ENCODE peak calls at places on chromosomes 13 and 19, in four cellular contexts. One of them, this sample, is unnamed.

GRCh38 chr19:4904481-4904880 is 1.8 kb upstream of the ARRDC5 start:
- DNase-seq in AG09309: no peak
- DNase-seq in foreskin fibroblast: no peak
- DNase-seq in stomach: no peak
- DNase-seq in this sample: no peak

GRCh38 chr19:1074512-1075283 is 7.7 kb downstream of the ARHGAP45 start:
- DNase-seq in AG09309: no peak
- DNase-seq in foreskin fibroblast: no peak
- DNase-seq in stomach: peak
- DNase-seq in this sample: no peak

GRCh38 chr19:33201886-33202545 is 7.9 kb downstream of the LRP3 start:
- DNase-seq in foreskin fibroblast: no peak
- DNase-seq in AG09309: no peak
- DNase-seq in stomach: no peak
- DNase-seq in this sample: no peak

GRCh38 chr13:97142452-97142851 is 79.7 kb upstream of the MBNL2 start:
- DNase-seq in stomach: no peak
- DNase-seq in foreskin fibroblast: no peak
- DNase-seq in AG09309: no peak
- DNase-seq in this sample: peak

GRCh38 chr13:23701646-23702045 is 131.4 kb downstream of the TNFRSF19 start:
- DNase-seq in foreskin fibroblast: peak
- DNase-seq in AG09309: peak
- DNase-seq in stomach: peak
- DNase-seq in this sample: peak

GRCh38 chr19:21483589-21484170 is 21.7 kb upstream of the ZNF429 start:
- DNase-seq in AG09309: no peak
- DNase-seq in foreskin fibroblast: no peak
- DNase-seq in stomach: peak
- DNase-seq in this sample: peak

GRCh38 chr19:14565298-14565679 is 6.6 kb downstream of the NDUFB7 start:
- DNase-seq in foreskin fibroblast: no peak
- DNase-seq in AG09309: no peak
- DNase-seq in stomach: no peak
- DNase-seq in this sample: no peak

GRCh38 chr13:98103531-98103930 is 39.4 kb upstream of the FARP1 start:
- DNase-seq in stomach: no peak
- DNase-seq in AG09309: no peak
- DNase-seq in foreskin fibroblast: no peak
- DNase-seq in this sample: peak

GRCh38 chr13:52348081-52348480 is 57.9 kb downstream of the THSD1 start:
- DNase-seq in stomach: no peak
- DNase-seq in foreskin fibroblast: peak
- DNase-seq in AG09309: peak
- DNase-seq in this sample: peak

GRCh38 chr19:46022431-46023310 is at the start of gene PGLYRP1:
- DNase-seq in AG09309: no peak
- DNase-seq in stomach: no peak
- DNase-seq in foreskin fibroblast: no peak
- DNase-seq in this sample: no peak

GRCh38 chr13:43136940-43137574 is 113.7 kb downstream of the DNAJC15 start:
- DNase-seq in foreskin fibroblast: no peak
- DNase-seq in AG09309: no peak
- DNase-seq in stomach: no peak
- DNase-seq in this sample: no peak

GRCh38 chr13:103006706-103007426 is 59.4 kb downstream of the SLC10A2 start:
- DNase-seq in AG09309: no peak
- DNase-seq in stomach: no peak
- DNase-seq in foreskin fibroblast: peak
- DNase-seq in this sample: no peak

GRCh38 chr13:40539954-40540706 is 126.3 kb downstream of the FOXO1 start:
- DNase-seq in foreskin fibroblast: peak
- DNase-seq in AG09309: peak
- DNase-seq in stomach: no peak
- DNase-seq in this sample: peak

GRCh38 chr13:25967144-25967543 is 84.7 kb downstream of the SHISA2 start:
- DNase-seq in foreskin fibroblast: no peak
- DNase-seq in stomach: no peak
- DNase-seq in AG09309: no peak
- DNase-seq in this sample: no peak

GRCh38 chr13:113421673-113422270 is 31.5 kb downstream of the ADPRHL1 start:
- DNase-seq in stomach: no peak
- DNase-seq in foreskin fibroblast: peak
- DNase-seq in AG09309: no peak
- DNase-seq in this sample: peak

GRCh38 chr13:114231886-114232285 is 2.8 kb upstream of the CDC16 start:
- DNase-seq in AG09309: no peak
- DNase-seq in foreskin fibroblast: no peak
- DNase-seq in stomach: no peak
- DNase-seq in this sample: no peak

GRCh38 chr13:110638253-110638652 is 22.9 kb downstream of the NAXD start:
- DNase-seq in AG09309: no peak
- DNase-seq in foreskin fibroblast: no peak
- DNase-seq in stomach: no peak
- DNase-seq in this sample: no peak

GRCh38 chr13:76872686-76873085 is 13.5 kb downstream of the KCTD12 start:
- DNase-seq in AG09309: no peak
- DNase-seq in foreskin fibroblast: no peak
- DNase-seq in stomach: no peak
- DNase-seq in this sample: no peak

GRCh38 chr13:26914624-26915023 is 154.0 kb upstream of the GPR12 start:
- DNase-seq in stomach: no peak
- DNase-seq in AG09309: no peak
- DNase-seq in foreskin fibroblast: no peak
- DNase-seq in this sample: peak

GRCh38 chr13:27131202-27131623 is 40.4 kb downstream of the USP12 start:
- DNase-seq in AG09309: no peak
- DNase-seq in stomach: no peak
- DNase-seq in foreskin fibroblast: no peak
- DNase-seq in this sample: no peak

GRCh38 chr19:35790981-35791813 is 15.8 kb downstream of the ARHGAP33 start:
- DNase-seq in foreskin fibroblast: no peak
- DNase-seq in stomach: no peak
- DNase-seq in AG09309: no peak
- DNase-seq in this sample: no peak
- TF ChIP-seq CTCF in foreskin fibroblast: no peak
- TF ChIP-seq CTCF in stomach: no peak
- TF ChIP-seq CTCF in AG09309: no peak
- TF ChIP-seq CTCF in this sample: no peak

GRCh38 chr19:31113250-31113685 is 236.0 kb downstream of the TSHZ3 start:
- DNase-seq in foreskin fibroblast: peak
- DNase-seq in AG09309: peak
- DNase-seq in stomach: no peak
- DNase-seq in this sample: peak

GRCh38 chr19:31112158-31112557 is 237.1 kb downstream of the TSHZ3 start:
- DNase-seq in AG09309: no peak
- DNase-seq in foreskin fibroblast: no peak
- DNase-seq in stomach: no peak
- DNase-seq in this sample: no peak

GRCh38 chr19:31111741-31112140 is 237.5 kb downstream of the TSHZ3 start:
- DNase-seq in foreskin fibroblast: no peak
- DNase-seq in AG09309: no peak
- DNase-seq in stomach: no peak
- DNase-seq in this sample: no peak

GRCh38 chr19:31118292-31118925 is 230.8 kb downstream of the TSHZ3 start:
- DNase-seq in foreskin fibroblast: no peak
- DNase-seq in stomach: no peak
- DNase-seq in AG09309: no peak
- DNase-seq in this sample: no peak

GRCh38 chr19:31114585-31114984 is 234.7 kb downstream of the TSHZ3 start:
- DNase-seq in foreskin fibroblast: no peak
- DNase-seq in AG09309: no peak
- DNase-seq in stomach: no peak
- DNase-seq in this sample: no peak
- TF ChIP-seq CTCF in foreskin fibroblast: no peak
- TF ChIP-seq CTCF in AG09309: no peak
- TF ChIP-seq CTCF in stomach: no peak
- TF ChIP-seq CTCF in this sample: no peak

GRCh38 chr19:16970821-16971220 is 55.8 kb downstream of the CPAMD8 start:
- DNase-seq in AG09309: no peak
- DNase-seq in foreskin fibroblast: no peak
- DNase-seq in stomach: no peak
- DNase-seq in this sample: no peak

DNA sequence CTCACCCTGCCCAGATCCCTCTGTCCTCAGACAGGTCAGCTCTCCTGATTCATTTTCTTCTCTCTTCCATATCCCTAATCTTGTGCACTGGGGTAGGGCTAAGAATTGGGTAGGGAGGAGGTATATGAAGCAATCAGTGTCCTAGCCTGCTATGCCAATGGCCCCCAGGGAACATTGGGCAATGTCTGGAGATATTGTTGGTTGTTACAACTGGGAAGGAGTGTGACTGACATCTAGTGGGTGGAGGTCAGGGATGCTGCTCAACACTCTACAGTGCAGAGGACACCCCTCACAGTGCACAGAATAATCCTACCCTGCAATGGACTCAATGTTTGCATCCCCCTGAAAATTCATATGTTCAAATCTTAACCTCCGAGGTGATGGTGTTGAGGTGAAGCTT is 57.5 kb downstream of the CPAMD8 start:
- DNase-seq in AG09309: no peak
- DNase-seq in stomach: no peak
- DNase-seq in foreskin fibroblast: no peak
- DNase-seq in this sample: no peak
- TF ChIP-seq CTCF in AG09309: no peak
- TF ChIP-seq CTCF in stomach: no peak
- TF ChIP-seq CTCF in foreskin fibroblast: no peak
- TF ChIP-seq CTCF in this sample: no peak

GRCh38 chr19:3252650-3253049 is 28.2 kb downstream of the CELF5 start:
- DNase-seq in stomach: no peak
- DNase-seq in foreskin fibroblast: no peak
- DNase-seq in AG09309: no peak
- DNase-seq in this sample: no peak
- TF ChIP-seq CTCF in stomach: no peak
- TF ChIP-seq CTCF in foreskin fibroblast: no peak
- TF ChIP-seq CTCF in AG09309: no peak
- TF ChIP-seq CTCF in this sample: no peak

GRCh38 chr19:37874784-37875183 is 31.6 kb downstream of the WDR87 start:
- DNase-seq in AG09309: no peak
- DNase-seq in stomach: no peak
- DNase-seq in foreskin fibroblast: no peak
- DNase-seq in this sample: no peak
- TF ChIP-seq CTCF in AG09309: no peak
- TF ChIP-seq CTCF in stomach: no peak
- TF ChIP-seq CTCF in foreskin fibroblast: no peak
- TF ChIP-seq CTCF in this sample: no peak

GRCh38 chr13:99577934-99578917 is 77.0 kb downstream of the TM9SF2 start:
- DNase-seq in stomach: no peak
- DNase-seq in AG09309: no peak
- DNase-seq in foreskin fibroblast: no peak
- DNase-seq in this sample: peak
- TF ChIP-seq CTCF in stomach: no peak
- TF ChIP-seq CTCF in AG09309: peak
- TF ChIP-seq CTCF in foreskin fibroblast: no peak
- TF ChIP-seq CTCF in this sample: peak

GRCh38 chr19:29431332-29431731 is 94.5 kb upstream of the VSTM2B start:
- DNase-seq in stomach: no peak
- DNase-seq in foreskin fibroblast: no peak
- DNase-seq in AG09309: no peak
- DNase-seq in this sample: no peak

GRCh38 chr19:29432677-29433076 is 93.1 kb upstream of the VSTM2B start:
- DNase-seq in stomach: no peak
- DNase-seq in foreskin fibroblast: no peak
- DNase-seq in AG09309: no peak
- DNase-seq in this sample: no peak

GRCh38 chr19:29429021-29429420 is 96.8 kb upstream of the VSTM2B start:
- DNase-seq in AG09309: no peak
- DNase-seq in stomach: no peak
- DNase-seq in foreskin fibroblast: no peak
- DNase-seq in this sample: no peak

DNA sequence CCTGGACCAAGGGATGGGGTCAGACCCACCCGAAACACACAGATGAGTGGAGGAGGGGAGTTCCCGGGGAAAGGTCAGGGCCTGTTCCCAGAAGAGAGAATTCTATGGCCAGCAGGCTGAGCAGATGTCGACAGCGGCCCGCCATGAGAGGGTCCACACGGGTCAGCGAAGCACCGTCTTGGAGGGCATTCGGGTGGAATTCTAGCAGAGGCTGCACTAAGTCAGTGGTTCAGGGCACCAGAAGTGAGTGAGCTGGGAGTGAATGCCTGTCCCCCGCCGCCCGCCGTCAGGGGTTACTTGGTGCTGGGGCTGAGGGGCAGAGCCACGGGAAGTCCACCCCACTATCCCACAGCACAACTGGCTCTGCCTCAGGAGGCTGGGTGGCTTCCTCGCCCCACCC is 96.2 kb upstream of the VSTM2B start:
- DNase-seq in AG09309: no peak
- DNase-seq in foreskin fibroblast: no peak
- DNase-seq in stomach: no peak
- DNase-seq in this sample: no peak
- TF ChIP-seq CTCF in AG09309: no peak
- TF ChIP-seq CTCF in foreskin fibroblast: no peak
- TF ChIP-seq CTCF in stomach: no peak
- TF ChIP-seq CTCF in this sample: no peak

DNA sequence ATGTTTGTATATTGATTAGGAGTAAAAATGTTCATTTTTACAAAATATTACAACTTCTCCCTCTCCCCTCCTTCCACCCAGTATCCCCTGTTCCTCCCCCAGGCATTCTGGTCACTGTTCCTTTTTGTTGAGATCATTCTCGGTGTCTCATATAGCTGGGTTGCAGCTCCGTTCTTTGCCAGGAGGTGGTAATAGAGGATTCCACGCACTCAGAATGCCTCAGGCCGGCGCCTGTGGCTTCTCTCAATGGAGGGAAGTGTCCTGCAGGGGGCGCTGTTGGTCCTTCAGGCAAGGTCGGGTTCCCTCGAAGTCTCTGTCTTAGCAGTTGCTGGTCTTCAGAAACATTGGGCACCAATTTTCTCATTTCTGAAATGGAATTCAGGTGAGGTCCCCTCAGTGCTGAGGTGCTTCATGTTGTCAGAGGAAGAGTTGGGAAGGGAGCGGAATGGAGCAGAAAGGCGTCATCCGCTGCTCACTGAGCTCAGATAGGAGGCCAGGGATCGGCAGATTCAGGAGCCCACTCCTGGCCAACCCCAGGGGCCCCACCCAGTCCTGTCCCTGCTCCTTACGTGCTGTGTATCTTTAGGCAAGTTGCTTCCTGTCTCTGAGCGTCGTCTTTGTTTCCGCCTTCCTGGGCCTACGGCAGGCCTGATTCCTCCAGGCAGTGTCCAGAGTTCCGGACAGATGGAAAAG is 10.3 kb upstream of the GARIN5A start:
- DNase-seq in foreskin fibroblast: no peak
- DNase-seq in AG09309: no peak
- DNase-seq in stomach: no peak
- DNase-seq in this sample: peak
- TF ChIP-seq CTCF in foreskin fibroblast: peak
- TF ChIP-seq CTCF in AG09309: peak
- TF ChIP-seq CTCF in stomach: no peak
- TF ChIP-seq CTCF in this sample: peak